ENCODE peak calls at places on chromosomes 7 and 10, in five cellular contexts. K is adrenal gland, Z is transverse colon, A is A549, B is Peyer's patch. H is an unnamed sample. For H3K9me3, the result is how much of the 10 kb centered on the place peaks cover.

GRCh38 chr7:135147341-135147898 is 452 bp upstream of the TMEM140 start:
- DNase-seq in K (no peak), Z (no peak), A (no peak), B (no peak), H (no peak)

GRCh38 chr10:86966008-86966654 is 2.2 kb upstream of the ADIRF start:
- DNase-seq in K (no peak), Z (no peak), A (no peak), B (peak), H (no peak)

GRCh38 chr10:131314799-131315198 is 3.3 kb upstream of the TCERG1L start:
- DNase-seq in K (no peak), Z (no peak), A (no peak), B (no peak), H (no peak)

GRCh38 chr10:26491276-26491675 is 53.1 kb downstream of the APBB1IP start:
- DNase-seq in K (no peak), Z (no peak), A (no peak), B (no peak), H (no peak)

GRCh38 chr10:76111986-76112825 is 680.8 kb downstream of the LRMDA start:
- DNase-seq in K (no peak), Z (no peak), A (no peak), B (no peak), H (no peak)

GRCh38 chr10:77562742-77563141 is 74.9 kb downstream of the KCNMA1 start:
- DNase-seq in K (no peak), Z (no peak), A (no peak), B (no peak), H (no peak)

GRCh38 chr7:75055830-75056431 is 17.7 kb downstream of the RCC1L start:
- DNase-seq in K (peak), Z (no peak), A (no peak), B (no peak), H (no peak)

GRCh38 chr10:123157210-123157609 is 3.0 kb downstream of the BUB3 start:
- DNase-seq in K (no peak), Z (no peak), A (no peak), B (no peak), H (no peak)

GRCh38 chr7:121297843-121298242 is 31.0 kb upstream of the WNT16 start:
- DNase-seq in K (no peak), Z (no peak), A (no peak), B (no peak), H (no peak)

GRCh38 chr7:40866601-40867000 is 731.8 kb downstream of the SUGCT start:
- DNase-seq in K (no peak), Z (no peak), A (no peak), B (no peak), H (no peak)

GRCh38 chr7:140605337-140605736 is 35.3 kb downstream of the DENND2A start:
- DNase-seq in K (no peak), Z (no peak), A (no peak), B (no peak), H (no peak)

GRCh38 chr10:19998482-19998881 is 182.2 kb downstream of the PLXDC2 start:
- DNase-seq in K (no peak), Z (no peak), A (no peak), B (no peak), H (no peak)

GRCh38 chr7:150399861-150400778 is 21.0 kb downstream of the ZNF775 start:
- DNase-seq in K (peak), Z (peak), A (no peak), B (no peak), H (no peak)

GRCh38 chr7:82141427-82141826 is 302.1 kb downstream of the CACNA2D1 start:
- DNase-seq in K (no peak), Z (no peak), A (no peak), B (no peak), H (no peak)

GRCh38 chr7:92740713-92741126 is 95.7 kb downstream of the CDK6 start:
- DNase-seq in K (no peak), Z (no peak), A (no peak), B (no peak), H (no peak)

GRCh38 chr7:121337398-121337797 is 8.6 kb downstream of the WNT16 start:
- DNase-seq in K (no peak), Z (no peak), A (no peak), B (no peak), H (peak)

GRCh38 chr10:116201011-116201410 is 72.0 kb downstream of the GFRA1 start:
- DNase-seq in K (no peak), Z (no peak), A (no peak), B (no peak), H (no peak)

GRCh38 chr7:28581351-28581750 is 169.0 kb downstream of the CREB5 start:
- DNase-seq in K (no peak), Z (no peak), A (no peak), B (no peak), H (no peak)

GRCh38 chr10:72763201-72763600 is 71.3 kb downstream of the MCU start:
- DNase-seq in K (no peak), Z (no peak), A (no peak), B (no peak), H (no peak)

GRCh38 chr10:71696635-71697326 is 22.8 kb downstream of the C10orf105 start:
- DNase-seq in K (peak), Z (peak), A (peak), B (peak), H (peak)

GRCh38 chr7:6167004-6167551 is 105.3 kb downstream of the CYTH3 start:
- DNase-seq in K (no peak), Z (no peak), A (no peak), B (no peak), H (no peak)

GRCh38 chr10:9294132-9294663 is 1239.7 kb downstream of the GATA3 start:
- DNase-seq in K (no peak), Z (no peak), A (no peak), B (no peak), H (no peak)

GRCh38 chr10:74589226-74589673 is 237.2 kb upstream of the KAT6B start:
- DNase-seq in K (peak), Z (peak), A (peak), B (peak), H (peak)

GRCh38 chr10:22316286-22317120 is at the start of gene COMMD3:
- DNase-seq in K (peak), Z (peak), A (peak), B (peak), H (peak)

GRCh38 chr7:105776068-105776790 is 100.2 kb downstream of the ATXN7L1 start:
- DNase-seq in K (peak), Z (peak), A (peak), B (no peak), H (no peak)

GRCh38 chr10:103069453-103070331 is 123.4 kb downstream of the NT5C2 start:
- DNase-seq in K (peak), Z (peak), A (peak), B (peak), H (peak)

GRCh38 chr7:87474533-87475358 is 734 bp downstream of the ABCB4 start:
- DNase-seq in K (peak), Z (peak), A (no peak), B (peak), H (no peak)

GRCh38 chr7:40115941-40116340 is 18.5 kb downstream of the MPLKIP start:
- DNase-seq in K (no peak), Z (no peak), A (no peak), B (no peak), H (no peak)

GRCh38 chr10:75234683-75235374 is 928 bp downstream of the COMTD1 start:
- DNase-seq in K (no peak), Z (peak), A (no peak), B (peak), H (peak)

GRCh38 chr7:151081170-151082101 is 827 bp upstream of the FASTK start:
- DNase-seq in K (no peak), Z (peak), A (no peak), B (no peak), H (no peak)

GRCh38 chr7:128030999-128031681 is at the start of gene LRRC4:
- DNase-seq in K (peak), Z (peak), A (no peak), B (peak), H (peak)

GRCh38 chr7:54072710-54073109 is 469.5 kb upstream of the VSTM2A start:
- DNase-seq in K (no peak), Z (no peak), A (no peak), B (no peak), H (no peak)

DNA sequence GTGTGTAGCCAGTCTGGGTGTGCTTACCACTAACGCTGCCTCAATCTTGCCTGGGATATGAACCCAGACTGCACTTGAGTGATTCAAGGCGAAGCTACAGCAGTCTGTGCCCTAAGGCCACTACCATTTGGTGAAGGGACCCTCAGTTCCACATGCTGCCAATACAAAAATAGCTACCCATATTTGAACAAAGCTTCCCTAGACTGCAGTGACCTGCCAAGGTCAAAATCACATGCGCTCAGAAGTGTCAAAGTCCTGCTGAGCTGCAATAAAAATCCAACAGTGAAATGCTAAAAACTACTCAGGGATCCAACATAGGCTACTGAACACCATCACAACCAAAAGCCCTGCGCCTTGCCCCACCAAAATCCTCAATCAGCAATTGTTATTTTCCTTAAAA is 472.3 kb upstream of the VSTM2A start:
- DNase-seq in K (no peak), Z (no peak), A (no peak), B (no peak), H (no peak)
- H3K9me3 ChIP-seq in K (under half), Z (under half), A (under half), B (under half), H (under half)

DNA sequence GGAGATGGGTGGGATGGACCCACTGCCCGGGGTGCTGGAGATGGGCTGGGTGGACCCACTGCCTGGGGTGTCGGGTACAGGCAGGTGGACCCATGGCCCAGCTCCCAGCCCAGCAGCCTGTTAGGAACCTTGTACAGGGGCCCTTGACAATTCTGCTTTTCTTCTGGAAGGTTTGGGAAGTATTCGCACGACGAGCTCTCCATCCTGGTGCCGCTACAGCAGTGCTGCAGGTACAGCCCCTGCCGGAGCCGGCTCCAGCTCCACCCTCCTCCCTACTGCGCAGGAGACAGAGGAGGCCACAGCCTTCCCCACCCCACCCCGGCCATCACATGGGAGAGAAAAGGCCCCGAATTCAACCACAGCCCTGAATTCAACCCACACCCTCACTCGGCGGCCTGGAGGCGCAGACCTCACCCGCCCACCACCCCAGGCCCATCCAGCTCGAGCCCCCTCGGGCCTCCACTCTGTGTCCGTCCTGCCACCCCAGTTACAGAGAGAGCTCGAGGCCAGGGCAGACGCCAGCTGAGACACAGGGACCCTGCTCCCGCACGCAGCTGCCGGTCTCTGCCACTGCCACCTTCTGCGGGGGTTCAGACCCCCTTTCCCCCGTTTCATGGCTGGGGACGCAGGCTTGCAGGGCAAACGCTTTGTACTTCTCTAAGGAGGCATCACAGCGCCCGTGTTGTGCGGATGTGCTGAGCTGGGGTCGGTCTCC is 31.3 kb upstream of the FOXL3 start:
- DNase-seq in K (no peak), Z (no peak), A (no peak), B (no peak), H (no peak)
- H3K9me3 ChIP-seq in K (under half), Z (under half), A (half or more), B (under half), H (under half)

GRCh38 chr10:108749042-108749441 is 1174.3 kb downstream of the XPNPEP1 start:
- DNase-seq in K (no peak), Z (no peak), A (no peak), B (no peak), H (no peak)
- H3K9me3 ChIP-seq in K (under half), Z (under half), A (under half), B (under half), H (under half)

GRCh38 chr7:158502068-158502750 is 85.4 kb downstream of the PTPRN2 start:
- DNase-seq in K (no peak), Z (no peak), A (no peak), B (no peak), H (no peak)

GRCh38 chr7:158497627-158498026 is 90.0 kb downstream of the PTPRN2 start:
- DNase-seq in K (no peak), Z (no peak), A (no peak), B (no peak), H (no peak)

GRCh38 chr7:158498443-158499108 is 89.0 kb downstream of the PTPRN2 start:
- DNase-seq in K (no peak), Z (no peak), A (no peak), B (no peak), H (no peak)

GRCh38 chr7:158500651-158501052 is 87.0 kb downstream of the PTPRN2 start:
- DNase-seq in K (no peak), Z (no peak), A (no peak), B (no peak), H (no peak)

GRCh38 chr7:158501300-158502067 is 86.1 kb downstream of the PTPRN2 start:
- DNase-seq in K (no peak), Z (no peak), A (no peak), B (no peak), H (no peak)
- H3K9me3 ChIP-seq in K (under half), Z (under half), A (under half), B (under half), H (under half)

GRCh38 chr10:106481598-106481997 is 682.9 kb downstream of the SORCS1 start:
- DNase-seq in K (no peak), Z (no peak), A (no peak), B (no peak), H (no peak)
- H3K9me3 ChIP-seq in K (under half), Z (under half), A (under half), B (under half), H (under half)

DNA sequence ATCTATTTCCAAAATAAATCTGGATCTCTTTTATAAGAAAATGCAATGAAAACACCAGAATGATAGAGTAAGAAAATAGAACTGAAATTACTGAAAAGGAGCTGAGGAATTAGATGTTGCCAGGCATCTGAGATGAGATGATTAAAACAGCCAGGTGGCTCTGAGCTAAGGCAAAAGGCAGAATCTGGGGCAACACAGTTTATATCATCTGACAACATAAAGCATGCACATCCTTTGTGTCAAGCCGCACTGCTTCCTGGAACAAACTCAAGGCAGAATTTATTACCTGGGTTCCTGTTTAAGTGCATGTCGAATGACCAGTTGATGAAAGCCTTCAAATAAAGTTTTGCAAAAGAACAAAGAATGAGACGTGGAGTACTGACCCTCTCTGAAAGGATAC is 247.0 kb downstream of the SNX10 start:
- DNase-seq in K (no peak), Z (no peak), A (no peak), B (no peak), H (no peak)
- H3K9me3 ChIP-seq in K (under half), Z (under half), A (under half), B (under half), H (under half)